ENCODE peak calls at places on chromosome 20, in four cellular contexts. E is fibroblast of the conjunctiva, D is NAMALWA, X is AG08395. B is an unnamed sample.

GRCh38 chr20:57708694-57709673 is 831 bp downstream of the PMEPA1 start:
- DNase-seq in E (no peak), D (no peak), X (peak; percentile 43), B (no peak)

GRCh38 chr20:31923388-31924271 is 28.2 kb downstream of the PDRG1 start:
- DNase-seq in E (no peak), D (peak; percentile 22), X (no peak), B (no peak)

GRCh38 chr20:11581271-11581670 is 336.4 kb upstream of the BTBD3 start:
- DNase-seq in E (no peak), D (peak; percentile 26), X (no peak), B (peak; percentile 96)

GRCh38 chr20:24587384-24588046 is 118.1 kb downstream of the SYNDIG1 start:
- DNase-seq in E (no peak), D (no peak), X (no peak), B (no peak)

GRCh38 chr20:43576108-43576507 is 14.6 kb upstream of the IFT52 start:
- DNase-seq in E (no peak), D (no peak), X (no peak), B (no peak)

GRCh38 chr20:40251284-40251932 is 437.6 kb downstream of the MAFB start:
- DNase-seq in E (peak; percentile 14), D (peak; percentile 18), X (peak; percentile 58), B (peak; percentile 7)

GRCh38 chr20:1434571-1435336 is 31.9 kb downstream of the NSFL1C start:
- DNase-seq in E (peak; percentile 49), D (peak; percentile 98), X (peak; percentile 72), B (peak; percentile 96)

GRCh38 chr20:39829713-39830112 is 859.3 kb downstream of the MAFB start:
- DNase-seq in E (no peak), D (no peak), X (no peak), B (no peak)

GRCh38 chr20:14918981-14919380 is 581.6 kb upstream of the FLRT3 start:
- DNase-seq in E (no peak), D (no peak), X (no peak), B (no peak)

GRCh38 chr20:35523298-35523888 is 6.1 kb downstream of the C20orf173 start:
- DNase-seq in E (no peak), D (peak; percentile 53), X (peak; percentile 50), B (peak; percentile 5)

GRCh38 chr20:2483504-2483903 is 12.9 kb upstream of the SNRPB start:
- DNase-seq in E (no peak), D (no peak), X (no peak), B (no peak)

GRCh38 chr20:50561379-50562078 is 51.3 kb downstream of the PTPN1 start:
- DNase-seq in E (peak; percentile 89), D (no peak), X (peak; percentile 94), B (no peak)

GRCh38 chr20:1112908-1113307 is 5.5 kb upstream of the PSMF1 start:
- DNase-seq in E (no peak), D (no peak), X (no peak), B (no peak)

GRCh38 chr20:33232486-33233072 is 3.2 kb upstream of the BPIFA1 start:
- DNase-seq in E (no peak), D (no peak), X (no peak), B (no peak)

GRCh38 chr20:401682-402495 is 6.2 kb upstream of the RBCK1 start:
- DNase-seq in E (peak; percentile 77), D (no peak), X (no peak), B (peak; percentile 4)

GRCh38 chr20:24959591-24960301 is 10.7 kb downstream of the CST7 start:
- DNase-seq in E (no peak), D (no peak), X (no peak), B (no peak)

GRCh38 chr20:41003143-41003932 is 25.3 kb upstream of the TOP1 start:
- DNase-seq in E (peak; percentile 94), D (no peak), X (peak; percentile 85), B (peak; percentile 92)

GRCh38 chr20:380763-381580 is 412 bp downstream of the TRIB3 start:
- DNase-seq in E (peak; percentile 78), D (peak; percentile 85), X (peak; percentile 62), B (peak; percentile 40)

GRCh38 chr20:54510546-54511129 is 35.2 kb downstream of the DOK5 start:
- DNase-seq in E (peak; percentile 5), D (no peak), X (no peak), B (no peak)

GRCh38 chr20:57647933-57648785 is 27.9 kb upstream of the ZBP1 start:
- DNase-seq in E (no peak), D (no peak), X (no peak), B (no peak)

B was measured in MV-4-11.